ENCODE peak calls at places on chromosomes 2 and 18, in seven cellular contexts. One of them, this sample, is unnamed.

GRCh38 chr2:138722316-138722715 is 57.9 kb downstream of the NXPH2 start:
- DNase-seq in endothelial cell of umbilical vein: no peak
- DNase-seq in upper lobe of left lung: no peak
- DNase-seq in GM12878: no peak
- DNase-seq in IMR-90: no peak
- DNase-seq in heart left ventricle: no peak
- DNase-seq in K562: no peak
- DNase-seq in this sample: peak; percentile 16

GRCh38 chr2:36482576-36483214 is 115.3 kb downstream of the FEZ2 start:
- DNase-seq in IMR-90: peak; percentile 85
- DNase-seq in endothelial cell of umbilical vein: no peak
- DNase-seq in GM12878: no peak
- DNase-seq in upper lobe of left lung: no peak
- DNase-seq in heart left ventricle: no peak
- DNase-seq in K562: no peak
- DNase-seq in this sample: peak; percentile 45

GRCh38 chr2:121626777-121627524 is 22.3 kb downstream of the CLASP1 start:
- DNase-seq in GM12878: no peak
- DNase-seq in K562: no peak
- DNase-seq in heart left ventricle: no peak
- DNase-seq in upper lobe of left lung: no peak
- DNase-seq in IMR-90: peak; percentile 56
- DNase-seq in endothelial cell of umbilical vein: peak; percentile 51
- DNase-seq in this sample: peak; percentile 65

GRCh38 chr2:147515213-147515612 is 329.6 kb upstream of the ACVR2A start:
- DNase-seq in endothelial cell of umbilical vein: no peak
- DNase-seq in heart left ventricle: no peak
- DNase-seq in K562: no peak
- DNase-seq in GM12878: no peak
- DNase-seq in IMR-90: no peak
- DNase-seq in upper lobe of left lung: no peak
- DNase-seq in this sample: no peak

GRCh38 chr2:135863231-135863630 is 13.0 kb downstream of the MCM6 start:
- DNase-seq in K562: no peak
- DNase-seq in GM12878: no peak
- DNase-seq in heart left ventricle: no peak
- DNase-seq in IMR-90: no peak
- DNase-seq in upper lobe of left lung: no peak
- DNase-seq in endothelial cell of umbilical vein: no peak
- DNase-seq in this sample: no peak

GRCh38 chr2:130756041-130756720 is 841 bp downstream of the AMER3 start:
- DNase-seq in IMR-90: no peak
- DNase-seq in GM12878: no peak
- DNase-seq in K562: peak; percentile 78
- DNase-seq in heart left ventricle: no peak
- DNase-seq in endothelial cell of umbilical vein: no peak
- DNase-seq in upper lobe of left lung: peak; percentile 87
- DNase-seq in this sample: no peak

GRCh38 chr18:11005528-11005927 is 143.8 kb downstream of the PIEZO2 start:
- DNase-seq in IMR-90: peak; percentile 99
- DNase-seq in endothelial cell of umbilical vein: peak; percentile 95
- DNase-seq in upper lobe of left lung: no peak
- DNase-seq in heart left ventricle: no peak
- DNase-seq in K562: no peak
- DNase-seq in GM12878: peak; percentile 58
- DNase-seq in this sample: peak; percentile 86

GRCh38 chr2:11629851-11630250 is 40.1 kb downstream of the NTSR2 start:
- DNase-seq in heart left ventricle: no peak
- DNase-seq in IMR-90: no peak
- DNase-seq in upper lobe of left lung: no peak
- DNase-seq in K562: no peak
- DNase-seq in GM12878: no peak
- DNase-seq in endothelial cell of umbilical vein: no peak
- DNase-seq in this sample: no peak

GRCh38 chr2:238929242-238930081 is 81.6 kb downstream of the TWIST2 start:
- DNase-seq in IMR-90: peak; percentile 30
- DNase-seq in endothelial cell of umbilical vein: peak; percentile 93
- DNase-seq in upper lobe of left lung: no peak
- DNase-seq in K562: no peak
- DNase-seq in heart left ventricle: no peak
- DNase-seq in GM12878: no peak
- DNase-seq in this sample: no peak

GRCh38 chr18:72637319-72638113 is 93.4 kb upstream of the CBLN2 start:
- DNase-seq in GM12878: no peak
- DNase-seq in IMR-90: no peak
- DNase-seq in upper lobe of left lung: no peak
- DNase-seq in K562: no peak
- DNase-seq in heart left ventricle: no peak
- DNase-seq in endothelial cell of umbilical vein: no peak
- DNase-seq in this sample: no peak

GRCh38 chr2:203532957-203533695 is 2.0 kb downstream of the RAPH1 start:
- DNase-seq in endothelial cell of umbilical vein: peak; percentile 39
- DNase-seq in upper lobe of left lung: no peak
- DNase-seq in IMR-90: peak; percentile 36
- DNase-seq in K562: no peak
- DNase-seq in heart left ventricle: no peak
- DNase-seq in GM12878: no peak
- DNase-seq in this sample: no peak

GRCh38 chr2:203533696-203534471 is 1.2 kb downstream of the RAPH1 start:
- DNase-seq in IMR-90: peak; percentile 78
- DNase-seq in K562: no peak
- DNase-seq in endothelial cell of umbilical vein: peak; percentile 61
- DNase-seq in GM12878: no peak
- DNase-seq in heart left ventricle: no peak
- DNase-seq in upper lobe of left lung: no peak
- DNase-seq in this sample: no peak

GRCh38 chr2:203534486-203535077 is 519 bp downstream of the RAPH1 start:
- DNase-seq in IMR-90: no peak
- DNase-seq in upper lobe of left lung: no peak
- DNase-seq in K562: peak; percentile 9
- DNase-seq in GM12878: no peak
- DNase-seq in heart left ventricle: peak; percentile 48
- DNase-seq in endothelial cell of umbilical vein: no peak
- DNase-seq in this sample: no peak

GRCh38 chr2:203535784-203536590 is 886 bp upstream of the RAPH1 start:
- DNase-seq in K562: peak; percentile 37
- DNase-seq in endothelial cell of umbilical vein: no peak
- DNase-seq in IMR-90: peak; percentile 35
- DNase-seq in GM12878: no peak
- DNase-seq in upper lobe of left lung: no peak
- DNase-seq in heart left ventricle: no peak
- DNase-seq in this sample: no peak

DNA sequence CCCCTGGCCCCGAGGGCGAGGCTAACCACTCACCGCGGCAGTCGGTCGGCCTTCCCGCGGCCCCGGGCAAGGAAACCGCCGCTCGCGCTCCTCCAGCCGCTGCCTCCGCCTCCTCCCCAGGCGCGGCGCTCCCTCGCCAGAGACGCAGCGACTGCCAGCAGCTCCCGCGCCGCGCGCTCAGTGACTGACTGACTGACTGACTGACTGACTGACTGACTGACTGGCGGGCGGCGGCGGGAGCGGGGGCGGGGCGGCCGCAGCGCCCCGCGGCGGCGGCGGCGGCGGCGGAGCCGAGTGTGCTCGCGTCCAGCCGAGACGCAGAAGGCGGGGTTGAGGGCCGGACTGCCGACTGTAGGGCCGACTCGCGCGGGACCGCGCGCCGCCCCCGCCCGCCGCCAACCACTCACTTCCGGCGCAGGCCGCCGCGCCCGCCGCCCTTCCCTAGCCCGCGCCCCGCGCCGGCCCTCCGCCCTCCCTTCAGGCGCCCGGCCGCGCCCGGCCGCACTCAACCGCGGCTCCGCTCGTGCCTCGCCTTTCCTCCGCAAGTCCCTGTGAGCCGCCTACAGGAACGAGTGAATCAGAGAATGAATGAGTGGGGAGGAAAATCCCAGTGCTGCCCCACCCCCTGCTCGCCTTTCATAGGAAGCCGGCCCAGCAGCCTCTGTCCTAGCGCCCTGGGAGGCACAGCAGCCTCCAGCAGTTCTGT is at the start of gene RAPH1:
- DNase-seq in endothelial cell of umbilical vein: peak; percentile 85
- DNase-seq in GM12878: no peak
- DNase-seq in heart left ventricle: peak; percentile 89
- DNase-seq in K562: peak; percentile 81
- DNase-seq in upper lobe of left lung: peak; percentile 97
- DNase-seq in IMR-90: peak; percentile 82
- DNase-seq in this sample: peak; percentile 87
- TF ChIP-seq POLR2A in endothelial cell of umbilical vein: peak; percentile 86
- TF ChIP-seq POLR2A in GM12878: no peak
- TF ChIP-seq POLR2A in heart left ventricle: no peak
- TF ChIP-seq POLR2A in K562: peak; percentile 60
- TF ChIP-seq POLR2A in upper lobe of left lung: no peak
- TF ChIP-seq POLR2A in IMR-90: peak; percentile 83
- TF ChIP-seq POLR2A in this sample: peak; percentile 70

GRCh38 chr18:35246831-35247230 is 6.0 kb downstream of the ZNF397 start:
- DNase-seq in GM12878: no peak
- DNase-seq in K562: no peak
- DNase-seq in endothelial cell of umbilical vein: no peak
- DNase-seq in heart left ventricle: no peak
- DNase-seq in IMR-90: no peak
- DNase-seq in upper lobe of left lung: no peak
- DNase-seq in this sample: no peak

GRCh38 chr18:35244671-35245070 is 3.8 kb downstream of the ZNF397 start:
- DNase-seq in IMR-90: no peak
- DNase-seq in GM12878: no peak
- DNase-seq in upper lobe of left lung: no peak
- DNase-seq in K562: no peak
- DNase-seq in endothelial cell of umbilical vein: no peak
- DNase-seq in heart left ventricle: no peak
- DNase-seq in this sample: no peak

GRCh38 chr18:35248429-35248828 is 7.6 kb downstream of the ZNF397 start:
- DNase-seq in upper lobe of left lung: no peak
- DNase-seq in GM12878: no peak
- DNase-seq in endothelial cell of umbilical vein: no peak
- DNase-seq in IMR-90: no peak
- DNase-seq in K562: no peak
- DNase-seq in heart left ventricle: no peak
- DNase-seq in this sample: no peak

GRCh38 chr18:35247412-35248249 is 6.8 kb downstream of the ZNF397 start:
- DNase-seq in heart left ventricle: no peak
- DNase-seq in GM12878: no peak
- DNase-seq in K562: no peak
- DNase-seq in upper lobe of left lung: peak; percentile 54
- DNase-seq in endothelial cell of umbilical vein: no peak
- DNase-seq in IMR-90: no peak
- DNase-seq in this sample: no peak

GRCh38 chr18:35245719-35246317 is 5.0 kb downstream of the ZNF397 start:
- DNase-seq in endothelial cell of umbilical vein: no peak
- DNase-seq in IMR-90: no peak
- DNase-seq in upper lobe of left lung: no peak
- DNase-seq in heart left ventricle: no peak
- DNase-seq in GM12878: no peak
- DNase-seq in K562: no peak
- DNase-seq in this sample: no peak
- H3K9me3 ChIP-seq in endothelial cell of umbilical vein: peaks cover 8% of the 10 kb centered on the region
- H3K9me3 ChIP-seq in IMR-90: peaks cover 39% of the 10 kb centered on the region
- H3K9me3 ChIP-seq in upper lobe of left lung: peaks cover 3% of the 10 kb centered on the region
- H3K9me3 ChIP-seq in heart left ventricle: no peaks in the 10 kb centered on the region
- H3K9me3 ChIP-seq in GM12878: peaks cover 48% of the 10 kb centered on the region
- H3K9me3 ChIP-seq in K562: peaks cover 14% of the 10 kb centered on the region
- H3K9me3 ChIP-seq in this sample: no peaks in the 10 kb centered on the region

GRCh38 chr18:31100598-31101147 is 1.5 kb downstream of the DSC2 start:
- DNase-seq in upper lobe of left lung: peak; percentile 80
- DNase-seq in endothelial cell of umbilical vein: no peak
- DNase-seq in IMR-90: no peak
- DNase-seq in heart left ventricle: peak; percentile 23
- DNase-seq in GM12878: no peak
- DNase-seq in K562: peak; percentile 51
- DNase-seq in this sample: no peak
- TF ChIP-seq POLR2A in upper lobe of left lung: no peak
- TF ChIP-seq POLR2A in endothelial cell of umbilical vein: no peak
- TF ChIP-seq POLR2A in IMR-90: no peak
- TF ChIP-seq POLR2A in heart left ventricle: no peak
- TF ChIP-seq POLR2A in GM12878: no peak
- TF ChIP-seq POLR2A in K562: no peak
- TF ChIP-seq POLR2A in this sample: no peak

GRCh38 chr2:231786917-231787292 is 660 bp downstream of the COPS7B start:
- DNase-seq in K562: no peak
- DNase-seq in endothelial cell of umbilical vein: no peak
- DNase-seq in heart left ventricle: no peak
- DNase-seq in GM12878: no peak
- DNase-seq in IMR-90: no peak
- DNase-seq in upper lobe of left lung: no peak
- DNase-seq in this sample: no peak

GRCh38 chr2:231786177-231786916 is at the start of gene COPS7B:
- DNase-seq in IMR-90: peak; percentile 72
- DNase-seq in GM12878: peak; percentile 35
- DNase-seq in heart left ventricle: peak; percentile 85
- DNase-seq in upper lobe of left lung: peak; percentile 95
- DNase-seq in endothelial cell of umbilical vein: peak; percentile 85
- DNase-seq in K562: peak; percentile 69
- DNase-seq in this sample: peak; percentile 78

GRCh38 chr2:231795525-231796327 is 9.5 kb downstream of the COPS7B start:
- DNase-seq in endothelial cell of umbilical vein: peak; percentile 89
- DNase-seq in IMR-90: peak; percentile 75
- DNase-seq in K562: no peak
- DNase-seq in upper lobe of left lung: no peak
- DNase-seq in GM12878: no peak
- DNase-seq in heart left ventricle: no peak
- DNase-seq in this sample: peak; percentile 83

GRCh38 chr2:231794383-231794782 is 8.1 kb downstream of the COPS7B start:
- DNase-seq in endothelial cell of umbilical vein: no peak
- DNase-seq in GM12878: no peak
- DNase-seq in heart left ventricle: no peak
- DNase-seq in IMR-90: no peak
- DNase-seq in K562: no peak
- DNase-seq in upper lobe of left lung: no peak
- DNase-seq in this sample: no peak

DNA sequence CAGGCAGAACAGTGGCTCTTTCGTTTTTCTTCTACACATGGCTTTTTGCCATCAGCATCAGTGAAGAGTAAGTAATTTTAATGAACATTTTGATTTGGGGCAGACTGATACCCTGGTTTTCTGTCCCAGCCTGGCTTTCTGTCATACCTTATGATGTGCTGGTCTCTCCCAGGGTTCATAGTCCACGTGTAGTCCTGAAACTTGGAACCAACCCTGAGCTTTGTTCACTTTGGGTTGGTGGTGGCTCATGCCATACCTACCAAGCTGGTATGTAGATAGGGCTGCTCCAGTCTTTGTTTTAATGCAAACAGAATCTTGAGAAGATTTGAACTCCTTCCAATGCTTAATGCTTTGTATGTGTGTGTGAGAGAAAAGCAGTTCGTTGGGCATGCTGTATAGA is 4.9 kb downstream of the COPS7B start:
- DNase-seq in IMR-90: no peak
- DNase-seq in GM12878: no peak
- DNase-seq in heart left ventricle: no peak
- DNase-seq in upper lobe of left lung: no peak
- DNase-seq in K562: no peak
- DNase-seq in endothelial cell of umbilical vein: no peak
- DNase-seq in this sample: no peak
- H3K9me3 ChIP-seq in IMR-90: no peaks in the 10 kb centered on the region
- H3K9me3 ChIP-seq in GM12878: no peaks in the 10 kb centered on the region
- H3K9me3 ChIP-seq in heart left ventricle: no peaks in the 10 kb centered on the region
- H3K9me3 ChIP-seq in upper lobe of left lung: no peaks in the 10 kb centered on the region
- H3K9me3 ChIP-seq in K562: no peaks in the 10 kb centered on the region
- H3K9me3 ChIP-seq in endothelial cell of umbilical vein: no peaks in the 10 kb centered on the region
- H3K9me3 ChIP-seq in this sample: no peaks in the 10 kb centered on the region

GRCh38 chr2:28624798-28625701 is 126.6 kb upstream of the PPP1CB start:
- DNase-seq in GM12878: peak; percentile 21
- DNase-seq in K562: no peak
- DNase-seq in IMR-90: peak; percentile 63
- DNase-seq in upper lobe of left lung: peak; percentile 85
- DNase-seq in heart left ventricle: peak; percentile 67
- DNase-seq in endothelial cell of umbilical vein: no peak
- DNase-seq in this sample: peak; percentile 86
- TF ChIP-seq POLR2A in GM12878: peak; percentile 22
- TF ChIP-seq POLR2A in K562: no peak
- TF ChIP-seq POLR2A in IMR-90: no peak
- TF ChIP-seq POLR2A in upper lobe of left lung: no peak
- TF ChIP-seq POLR2A in heart left ventricle: no peak
- TF ChIP-seq POLR2A in endothelial cell of umbilical vein: no peak
- TF ChIP-seq POLR2A in this sample: no peak

GRCh38 chr2:178718283-178718682 is 88.9 kb downstream of the TTN start:
- DNase-seq in endothelial cell of umbilical vein: no peak
- DNase-seq in upper lobe of left lung: no peak
- DNase-seq in GM12878: no peak
- DNase-seq in K562: no peak
- DNase-seq in IMR-90: no peak
- DNase-seq in heart left ventricle: no peak
- DNase-seq in this sample: no peak
- H3K9me3 ChIP-seq in endothelial cell of umbilical vein: no peaks in the 10 kb centered on the region
- H3K9me3 ChIP-seq in upper lobe of left lung: no peaks in the 10 kb centered on the region
- H3K9me3 ChIP-seq in GM12878: no peaks in the 10 kb centered on the region
- H3K9me3 ChIP-seq in K562: no peaks in the 10 kb centered on the region
- H3K9me3 ChIP-seq in IMR-90: no peaks in the 10 kb centered on the region
- H3K9me3 ChIP-seq in heart left ventricle: no peaks in the 10 kb centered on the region
- H3K9me3 ChIP-seq in this sample: no peaks in the 10 kb centered on the region

This sample was measured in body of pancreas.